ENCODE peak calls at places on chromosome 1, in ten cellular contexts. One of them, this sample, is unnamed.

GRCh38 chr1:147502760-147503159 is 38.5 kb upstream of the BCL9 start:
- DNase-seq in lung microvascular endothelial cell: no peak
- DNase-seq in activated naive CD4-positive, alpha-beta T cell treated with anti-CD3 and anti-CD28 coated beads for 36 hours: no peak
- DNase-seq in NCI-H774: no peak
- DNase-seq in HT1080: no peak
- DNase-seq in left colon: no peak
- DNase-seq in cardiac fibroblast: no peak
- DNase-seq in DMS153: no peak
- DNase-seq in stimulated activated CD8-positive, alpha-beta memory T cell treated with anti-CD3 and anti-CD28 coated beads, Interleukin-7, amount 100 ng/mL, for 48 hours: no peak
- DNase-seq in amniotic epithelial cell: no peak
- DNase-seq in this sample: no peak

GRCh38 chr1:179016694-179017382 is 8.9 kb upstream of the FAM20B start:
- DNase-seq in lung microvascular endothelial cell: peak; percentile 86
- DNase-seq in DMS153: peak; percentile 81
- DNase-seq in amniotic epithelial cell: peak; percentile 91
- DNase-seq in NCI-H774: no peak
- DNase-seq in activated naive CD4-positive, alpha-beta T cell treated with anti-CD3 and anti-CD28 coated beads for 36 hours: no peak
- DNase-seq in left colon: peak; percentile 98
- DNase-seq in HT1080: peak; percentile 98
- DNase-seq in cardiac fibroblast: peak; percentile 90
- DNase-seq in stimulated activated CD8-positive, alpha-beta memory T cell treated with anti-CD3 and anti-CD28 coated beads, Interleukin-7, amount 100 ng/mL, for 48 hours: no peak
- DNase-seq in this sample: peak; percentile 91

GRCh38 chr1:210989949-210990348 is 144.0 kb downstream of the KCNH1 start:
- DNase-seq in NCI-H774: no peak
- DNase-seq in activated naive CD4-positive, alpha-beta T cell treated with anti-CD3 and anti-CD28 coated beads for 36 hours: no peak
- DNase-seq in amniotic epithelial cell: no peak
- DNase-seq in DMS153: no peak
- DNase-seq in lung microvascular endothelial cell: no peak
- DNase-seq in cardiac fibroblast: no peak
- DNase-seq in stimulated activated CD8-positive, alpha-beta memory T cell treated with anti-CD3 and anti-CD28 coated beads, Interleukin-7, amount 100 ng/mL, for 48 hours: no peak
- DNase-seq in HT1080: no peak
- DNase-seq in left colon: no peak
- DNase-seq in this sample: no peak

GRCh38 chr1:226424228-226425003 is 16.5 kb upstream of the PARP1 start:
- DNase-seq in left colon: no peak
- DNase-seq in cardiac fibroblast: peak; percentile 44
- DNase-seq in HT1080: peak; percentile 39
- DNase-seq in DMS153: peak; percentile 71
- DNase-seq in lung microvascular endothelial cell: peak; percentile 43
- DNase-seq in stimulated activated CD8-positive, alpha-beta memory T cell treated with anti-CD3 and anti-CD28 coated beads, Interleukin-7, amount 100 ng/mL, for 48 hours: no peak
- DNase-seq in activated naive CD4-positive, alpha-beta T cell treated with anti-CD3 and anti-CD28 coated beads for 36 hours: peak; percentile 26
- DNase-seq in NCI-H774: peak; percentile 71
- DNase-seq in amniotic epithelial cell: peak; percentile 55
- DNase-seq in this sample: no peak

GRCh38 chr1:231519166-231519565 is 9.3 kb upstream of the TSNAX start:
- DNase-seq in left colon: no peak
- DNase-seq in lung microvascular endothelial cell: no peak
- DNase-seq in HT1080: no peak
- DNase-seq in DMS153: no peak
- DNase-seq in activated naive CD4-positive, alpha-beta T cell treated with anti-CD3 and anti-CD28 coated beads for 36 hours: no peak
- DNase-seq in amniotic epithelial cell: peak; percentile 76
- DNase-seq in cardiac fibroblast: peak; percentile 14
- DNase-seq in NCI-H774: no peak
- DNase-seq in stimulated activated CD8-positive, alpha-beta memory T cell treated with anti-CD3 and anti-CD28 coated beads, Interleukin-7, amount 100 ng/mL, for 48 hours: no peak
- DNase-seq in this sample: no peak

GRCh38 chr1:164515932-164516331 is 43.1 kb upstream of the PBX1 start:
- DNase-seq in lung microvascular endothelial cell: no peak
- DNase-seq in DMS153: no peak
- DNase-seq in cardiac fibroblast: peak; percentile 12
- DNase-seq in NCI-H774: no peak
- DNase-seq in activated naive CD4-positive, alpha-beta T cell treated with anti-CD3 and anti-CD28 coated beads for 36 hours: no peak
- DNase-seq in stimulated activated CD8-positive, alpha-beta memory T cell treated with anti-CD3 and anti-CD28 coated beads, Interleukin-7, amount 100 ng/mL, for 48 hours: no peak
- DNase-seq in left colon: peak; percentile 9
- DNase-seq in HT1080: no peak
- DNase-seq in amniotic epithelial cell: peak; percentile 17
- DNase-seq in this sample: no peak

GRCh38 chr1:51517361-51518032 is 1.6 kb downstream of the EPS15 start:
- DNase-seq in DMS153: no peak
- DNase-seq in stimulated activated CD8-positive, alpha-beta memory T cell treated with anti-CD3 and anti-CD28 coated beads, Interleukin-7, amount 100 ng/mL, for 48 hours: no peak
- DNase-seq in amniotic epithelial cell: peak; percentile 24
- DNase-seq in cardiac fibroblast: peak; percentile 41
- DNase-seq in NCI-H774: no peak
- DNase-seq in left colon: no peak
- DNase-seq in HT1080: no peak
- DNase-seq in activated naive CD4-positive, alpha-beta T cell treated with anti-CD3 and anti-CD28 coated beads for 36 hours: no peak
- DNase-seq in lung microvascular endothelial cell: no peak
- DNase-seq in this sample: no peak

GRCh38 chr1:65009724-65010420 is 43.5 kb upstream of the JAK1 start:
- DNase-seq in NCI-H774: no peak
- DNase-seq in stimulated activated CD8-positive, alpha-beta memory T cell treated with anti-CD3 and anti-CD28 coated beads, Interleukin-7, amount 100 ng/mL, for 48 hours: no peak
- DNase-seq in cardiac fibroblast: no peak
- DNase-seq in left colon: no peak
- DNase-seq in DMS153: no peak
- DNase-seq in amniotic epithelial cell: no peak
- DNase-seq in activated naive CD4-positive, alpha-beta T cell treated with anti-CD3 and anti-CD28 coated beads for 36 hours: peak; percentile 45
- DNase-seq in lung microvascular endothelial cell: no peak
- DNase-seq in HT1080: peak; percentile 23
- DNase-seq in this sample: no peak

GRCh38 chr1:160083968-160084770 is 2.8 kb downstream of the KCNJ9 start:
- DNase-seq in amniotic epithelial cell: peak; percentile 21
- DNase-seq in left colon: peak; percentile 90
- DNase-seq in lung microvascular endothelial cell: peak; percentile 39
- DNase-seq in activated naive CD4-positive, alpha-beta T cell treated with anti-CD3 and anti-CD28 coated beads for 36 hours: peak; percentile 86
- DNase-seq in DMS153: peak; percentile 76
- DNase-seq in stimulated activated CD8-positive, alpha-beta memory T cell treated with anti-CD3 and anti-CD28 coated beads, Interleukin-7, amount 100 ng/mL, for 48 hours: peak; percentile 42
- DNase-seq in HT1080: no peak
- DNase-seq in NCI-H774: no peak
- DNase-seq in cardiac fibroblast: peak; percentile 43
- DNase-seq in this sample: no peak

GRCh38 chr1:66000033-66000637 is 207.4 kb downstream of the PDE4B start:
- DNase-seq in amniotic epithelial cell: no peak
- DNase-seq in cardiac fibroblast: no peak
- DNase-seq in left colon: no peak
- DNase-seq in NCI-H774: no peak
- DNase-seq in lung microvascular endothelial cell: no peak
- DNase-seq in HT1080: no peak
- DNase-seq in DMS153: no peak
- DNase-seq in activated naive CD4-positive, alpha-beta T cell treated with anti-CD3 and anti-CD28 coated beads for 36 hours: no peak
- DNase-seq in stimulated activated CD8-positive, alpha-beta memory T cell treated with anti-CD3 and anti-CD28 coated beads, Interleukin-7, amount 100 ng/mL, for 48 hours: no peak
- DNase-seq in this sample: no peak

GRCh38 chr1:54243022-54243421 is 43.1 kb downstream of the MRPL37 start:
- DNase-seq in amniotic epithelial cell: no peak
- DNase-seq in cardiac fibroblast: no peak
- DNase-seq in left colon: no peak
- DNase-seq in NCI-H774: no peak
- DNase-seq in HT1080: no peak
- DNase-seq in stimulated activated CD8-positive, alpha-beta memory T cell treated with anti-CD3 and anti-CD28 coated beads, Interleukin-7, amount 100 ng/mL, for 48 hours: no peak
- DNase-seq in activated naive CD4-positive, alpha-beta T cell treated with anti-CD3 and anti-CD28 coated beads for 36 hours: no peak
- DNase-seq in lung microvascular endothelial cell: no peak
- DNase-seq in DMS153: no peak
- DNase-seq in this sample: no peak

GRCh38 chr1:37509181-37509580 is 5.4 kb downstream of the MEAF6 start:
- DNase-seq in HT1080: peak; percentile 56
- DNase-seq in lung microvascular endothelial cell: no peak
- DNase-seq in left colon: no peak
- DNase-seq in cardiac fibroblast: peak; percentile 29
- DNase-seq in NCI-H774: no peak
- DNase-seq in stimulated activated CD8-positive, alpha-beta memory T cell treated with anti-CD3 and anti-CD28 coated beads, Interleukin-7, amount 100 ng/mL, for 48 hours: no peak
- DNase-seq in DMS153: no peak
- DNase-seq in amniotic epithelial cell: peak; percentile 26
- DNase-seq in activated naive CD4-positive, alpha-beta T cell treated with anti-CD3 and anti-CD28 coated beads for 36 hours: no peak
- DNase-seq in this sample: no peak

GRCh38 chr1:193581338-193581737 is 394.9 kb upstream of the B3GALT2 start:
- DNase-seq in cardiac fibroblast: no peak
- DNase-seq in stimulated activated CD8-positive, alpha-beta memory T cell treated with anti-CD3 and anti-CD28 coated beads, Interleukin-7, amount 100 ng/mL, for 48 hours: no peak
- DNase-seq in HT1080: no peak
- DNase-seq in lung microvascular endothelial cell: no peak
- DNase-seq in activated naive CD4-positive, alpha-beta T cell treated with anti-CD3 and anti-CD28 coated beads for 36 hours: no peak
- DNase-seq in left colon: no peak
- DNase-seq in amniotic epithelial cell: no peak
- DNase-seq in DMS153: no peak
- DNase-seq in NCI-H774: no peak
- DNase-seq in this sample: no peak

GRCh38 chr1:40575336-40575735 is 43.9 kb downstream of the ZNF684 start:
- DNase-seq in cardiac fibroblast: no peak
- DNase-seq in activated naive CD4-positive, alpha-beta T cell treated with anti-CD3 and anti-CD28 coated beads for 36 hours: no peak
- DNase-seq in NCI-H774: no peak
- DNase-seq in lung microvascular endothelial cell: peak; percentile 38
- DNase-seq in HT1080: no peak
- DNase-seq in left colon: no peak
- DNase-seq in amniotic epithelial cell: peak; percentile 59
- DNase-seq in stimulated activated CD8-positive, alpha-beta memory T cell treated with anti-CD3 and anti-CD28 coated beads, Interleukin-7, amount 100 ng/mL, for 48 hours: no peak
- DNase-seq in DMS153: no peak
- DNase-seq in this sample: no peak

GRCh38 chr1:172451002-172451443 is 7.2 kb upstream of the PIGC start:
- DNase-seq in left colon: no peak
- DNase-seq in stimulated activated CD8-positive, alpha-beta memory T cell treated with anti-CD3 and anti-CD28 coated beads, Interleukin-7, amount 100 ng/mL, for 48 hours: no peak
- DNase-seq in HT1080: peak; percentile 58
- DNase-seq in DMS153: peak; percentile 47
- DNase-seq in NCI-H774: no peak
- DNase-seq in amniotic epithelial cell: peak; percentile 75
- DNase-seq in cardiac fibroblast: peak; percentile 35
- DNase-seq in lung microvascular endothelial cell: peak; percentile 10
- DNase-seq in activated naive CD4-positive, alpha-beta T cell treated with anti-CD3 and anti-CD28 coated beads for 36 hours: peak; percentile 45
- DNase-seq in this sample: peak; percentile 81

GRCh38 chr1:48966583-48966982 is 189.9 kb upstream of the BEND5 start:
- DNase-seq in HT1080: peak; percentile 57
- DNase-seq in cardiac fibroblast: no peak
- DNase-seq in lung microvascular endothelial cell: no peak
- DNase-seq in left colon: no peak
- DNase-seq in activated naive CD4-positive, alpha-beta T cell treated with anti-CD3 and anti-CD28 coated beads for 36 hours: no peak
- DNase-seq in stimulated activated CD8-positive, alpha-beta memory T cell treated with anti-CD3 and anti-CD28 coated beads, Interleukin-7, amount 100 ng/mL, for 48 hours: no peak
- DNase-seq in amniotic epithelial cell: peak; percentile 1
- DNase-seq in NCI-H774: no peak
- DNase-seq in DMS153: no peak
- DNase-seq in this sample: no peak

GRCh38 chr1:103416681-103417318 is 108.7 kb upstream of the RNPC3 start:
- DNase-seq in cardiac fibroblast: peak; percentile 3
- DNase-seq in NCI-H774: no peak
- DNase-seq in HT1080: peak; percentile 9
- DNase-seq in activated naive CD4-positive, alpha-beta T cell treated with anti-CD3 and anti-CD28 coated beads for 36 hours: no peak
- DNase-seq in amniotic epithelial cell: peak; percentile 2
- DNase-seq in stimulated activated CD8-positive, alpha-beta memory T cell treated with anti-CD3 and anti-CD28 coated beads, Interleukin-7, amount 100 ng/mL, for 48 hours: no peak
- DNase-seq in lung microvascular endothelial cell: no peak
- DNase-seq in DMS153: no peak
- DNase-seq in left colon: no peak
- DNase-seq in this sample: peak; percentile 32

GRCh38 chr1:239960387-239960786 is 131.3 kb upstream of the FMN2 start:
- DNase-seq in amniotic epithelial cell: no peak
- DNase-seq in lung microvascular endothelial cell: no peak
- DNase-seq in HT1080: no peak
- DNase-seq in activated naive CD4-positive, alpha-beta T cell treated with anti-CD3 and anti-CD28 coated beads for 36 hours: no peak
- DNase-seq in DMS153: no peak
- DNase-seq in NCI-H774: no peak
- DNase-seq in stimulated activated CD8-positive, alpha-beta memory T cell treated with anti-CD3 and anti-CD28 coated beads, Interleukin-7, amount 100 ng/mL, for 48 hours: no peak
- DNase-seq in left colon: no peak
- DNase-seq in cardiac fibroblast: no peak
- DNase-seq in this sample: no peak

GRCh38 chr1:24186993-24187790 is at the start of gene IFNLR1:
- DNase-seq in stimulated activated CD8-positive, alpha-beta memory T cell treated with anti-CD3 and anti-CD28 coated beads, Interleukin-7, amount 100 ng/mL, for 48 hours: peak; percentile 70
- DNase-seq in left colon: peak; percentile 84
- DNase-seq in DMS153: peak; percentile 55
- DNase-seq in activated naive CD4-positive, alpha-beta T cell treated with anti-CD3 and anti-CD28 coated beads for 36 hours: peak; percentile 92
- DNase-seq in cardiac fibroblast: no peak
- DNase-seq in HT1080: no peak
- DNase-seq in NCI-H774: peak; percentile 42
- DNase-seq in amniotic epithelial cell: no peak
- DNase-seq in lung microvascular endothelial cell: no peak
- DNase-seq in this sample: no peak

GRCh38 chr1:9438431-9439073 is 100.7 kb upstream of the SLC25A33 start:
- DNase-seq in cardiac fibroblast: peak; percentile 96
- DNase-seq in HT1080: peak; percentile 91
- DNase-seq in lung microvascular endothelial cell: peak; percentile 96
- DNase-seq in left colon: no peak
- DNase-seq in DMS153: peak; percentile 52
- DNase-seq in NCI-H774: no peak
- DNase-seq in activated naive CD4-positive, alpha-beta T cell treated with anti-CD3 and anti-CD28 coated beads for 36 hours: no peak
- DNase-seq in amniotic epithelial cell: peak; percentile 100
- DNase-seq in stimulated activated CD8-positive, alpha-beta memory T cell treated with anti-CD3 and anti-CD28 coated beads, Interleukin-7, amount 100 ng/mL, for 48 hours: no peak
- DNase-seq in this sample: peak; percentile 95

This sample was measured in NCI-H226.